ENCODE peak calls at places on chromosomes 13 and 19, in eight cellular contexts. N, K, U, J, T, S, Q and Y are unnamed samples.

GRCh38 chr13:39451860-39452301 is 151.1 kb downstream of the LHFPL6 start:
- DNase-seq in K (no peak), N (no peak), U (peak), S (no peak), Q (peak), J (peak), T (no peak), Y (no peak)

GRCh38 chr19:49106648-49107135 is 7.5 kb upstream of the LIN7B start:
- DNase-seq in T (peak), S (peak), N (peak), J (no peak), K (peak), U (peak), Q (peak), Y (peak)

GRCh38 chr13:33110713-33111413 is 94.6 kb downstream of the KL start:
- DNase-seq in Q (peak), S (no peak), K (no peak), J (peak), N (no peak), U (no peak), T (no peak), Y (no peak)

GRCh38 chr19:43578787-43579186 is 3.2 kb downstream of the PINLYP start:
- DNase-seq in T (no peak), Q (no peak), U (no peak), K (no peak), S (no peak), J (no peak), N (no peak), Y (no peak)

GRCh38 chr13:112587359-112587766 is 590 bp downstream of the TUBGCP3 start:
- DNase-seq in K (peak), J (peak), N (peak), U (peak), S (peak), T (peak), Q (peak), Y (peak)

GRCh38 chr19:49339364-49340068 is 4.3 kb downstream of the CD37 start:
- DNase-seq in K (peak), N (peak), J (peak), T (no peak), U (peak), S (peak), Q (peak), Y (peak)

GRCh38 chr13:26619321-26619720 is 61.8 kb downstream of the WASF3 start:
- DNase-seq in S (no peak), N (no peak), T (no peak), U (peak), K (peak), J (no peak), Q (no peak), Y (no peak)

GRCh38 chr19:1768248-1768647 is 14.9 kb downstream of the ONECUT3 start:
- DNase-seq in Q (no peak), K (no peak), N (peak), U (no peak), J (no peak), S (peak), T (no peak), Y (no peak)

GRCh38 chr19:49642488-49643035 is 553 bp downstream of the SCAF1 start:
- DNase-seq in Q (no peak), N (no peak), K (no peak), S (no peak), U (no peak), T (no peak), J (no peak), Y (no peak)

GRCh38 chr19:4730740-4731171 is 7.1 kb upstream of the DPP9 start:
- DNase-seq in K (no peak), N (no peak), J (no peak), U (no peak), S (peak), T (peak), Q (no peak), Y (no peak)

GRCh38 chr13:42395066-42395821 is 123.3 kb downstream of the AKAP11 start:
- DNase-seq in S (no peak), Q (no peak), K (no peak), N (no peak), U (no peak), J (no peak), T (no peak), Y (no peak)

GRCh38 chr19:11281336-11282049 is 14.5 kb upstream of the TSPAN16 start:
- DNase-seq in T (no peak), U (no peak), K (peak), Q (no peak), J (no peak), S (no peak), N (no peak), Y (no peak)

GRCh38 chr19:30870861-30871260 is 478.4 kb downstream of the TSHZ3 start:
- DNase-seq in N (no peak), T (no peak), U (no peak), Q (no peak), K (no peak), J (no peak), S (no peak), Y (no peak)

GRCh38 chr19:45645631-45646344 is 6.6 kb upstream of the EML2 start:
- DNase-seq in J (peak), T (peak), S (peak), N (peak), K (peak), U (peak), Q (peak), Y (peak)

GRCh38 chr19:6521718-6522646 is 8.8 kb upstream of the TNFSF9 start:
- DNase-seq in U (peak), T (peak), K (no peak), S (no peak), N (no peak), Q (no peak), J (no peak), Y (no peak)

GRCh38 chr13:109509154-109509905 is 277.1 kb downstream of the IRS2 start:
- DNase-seq in N (no peak), Q (no peak), U (peak), K (peak), S (no peak), T (no peak), J (no peak), Y (no peak)

GRCh38 chr13:97933736-97934135 is 19.7 kb upstream of the IPO5 start:
- DNase-seq in S (no peak), J (no peak), T (no peak), U (no peak), N (no peak), K (no peak), Q (no peak), Y (no peak)

GRCh38 chr19:41706741-41707501 is 1.5 kb upstream of the CEACAM5 start:
- DNase-seq in Q (no peak), S (peak), U (no peak), N (peak), T (peak), K (peak), J (no peak), Y (no peak)

GRCh38 chr19:3346677-3347353 is 19.6 kb upstream of the NFIC start:
- DNase-seq in K (no peak), N (no peak), U (no peak), Q (peak), S (no peak), T (no peak), J (peak), Y (peak)

DNA sequence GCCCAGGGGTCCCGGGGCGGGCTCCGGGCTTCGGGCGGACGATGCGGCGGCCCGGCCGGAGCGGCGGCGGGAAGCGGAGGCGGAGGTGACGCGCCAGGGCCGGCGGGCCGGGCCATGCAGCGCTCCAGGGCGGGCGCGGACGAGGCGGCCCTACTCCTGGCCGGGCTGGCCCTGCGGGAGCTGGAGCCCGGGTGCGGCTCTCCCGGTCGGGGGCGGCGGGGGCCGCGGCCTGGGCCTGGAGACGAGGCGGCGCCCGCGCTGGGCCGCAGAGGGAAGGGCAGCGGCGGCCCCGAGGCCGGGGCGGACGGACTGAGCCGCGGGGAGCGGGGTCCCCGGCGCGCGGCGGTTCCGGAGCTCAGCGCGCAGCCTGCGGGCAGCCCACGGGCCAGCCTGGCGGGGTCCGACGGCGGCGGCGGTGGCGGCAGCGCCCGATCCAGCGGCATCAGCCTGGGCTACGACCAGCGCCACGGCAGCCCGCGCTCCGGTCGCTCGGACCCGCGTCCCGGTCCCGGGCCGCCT is 362 bp downstream of the WTIP start:
- DNase-seq in K (peak), J (no peak), Q (no peak), T (no peak), N (no peak), U (no peak), S (peak), Y (no peak)
- H3K27ac ChIP-seq in K (no peak), J (peak), Q (peak), T (no peak), N (no peak), U (no peak), S (no peak), Y (no peak)

GRCh38 chr19:18590273-18591272 is 2.0 kb downstream of the REX1BD start:
- DNase-seq in N (peak), J (peak), T (peak), K (peak), S (peak), U (peak), Q (peak), Y (peak)
- H3K27ac ChIP-seq in N (peak), J (no peak), T (peak), K (peak), S (peak), U (no peak), Q (peak), Y (peak)

DNA sequence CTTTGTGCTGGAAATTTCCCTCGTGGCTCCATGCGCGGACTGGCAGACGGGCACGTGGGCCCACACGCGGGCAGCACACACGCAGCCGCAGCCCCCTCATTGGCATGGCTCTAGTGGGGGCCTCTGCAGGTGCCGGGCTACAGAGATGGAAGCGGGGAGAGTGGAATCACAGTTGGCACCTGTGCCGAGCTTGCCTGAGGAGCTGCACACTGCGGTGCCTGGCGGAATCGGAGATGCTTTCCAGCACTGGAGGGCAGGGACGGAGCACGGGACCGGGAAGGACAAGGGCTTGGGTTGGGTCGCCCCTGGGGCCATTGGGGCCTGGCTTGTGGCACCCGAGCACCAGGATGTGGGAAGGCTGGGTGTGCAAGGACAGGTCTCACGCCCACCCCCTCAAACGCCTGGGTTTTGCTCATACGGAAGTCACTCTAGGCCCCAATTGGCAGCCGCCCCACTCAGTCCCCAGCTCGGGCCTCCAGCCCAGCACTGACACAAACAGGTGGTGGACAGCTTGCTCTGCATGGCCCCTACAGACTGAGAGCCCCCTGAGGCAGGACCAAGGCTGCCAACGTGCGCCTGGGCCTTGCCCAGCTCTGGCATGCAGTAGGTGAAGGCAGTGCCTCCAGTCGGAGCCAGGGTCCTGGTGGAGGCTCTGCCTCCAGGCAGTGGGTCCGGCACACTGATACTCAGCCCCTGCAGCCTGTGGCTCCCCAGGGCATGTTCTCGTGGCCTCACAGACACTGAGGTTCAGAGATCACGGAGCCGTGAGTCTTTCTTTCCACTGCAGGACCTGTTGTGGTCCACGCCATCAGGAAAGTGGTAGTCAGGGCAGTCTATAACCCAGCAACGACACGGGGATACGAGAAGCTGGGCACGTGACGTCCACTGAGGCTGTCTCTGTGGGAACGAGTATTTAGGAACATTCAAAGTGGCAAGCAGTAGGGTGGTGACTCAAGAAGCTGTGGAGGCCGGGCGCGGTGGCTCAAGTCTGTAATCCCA is 29.9 kb upstream of the CCNE1 start:
- DNase-seq in Q (no peak), T (no peak), J (no peak), S (no peak), K (no peak), U (no peak), N (no peak), Y (no peak)
- H3K27ac ChIP-seq in Q (no peak), T (no peak), J (no peak), S (no peak), K (no peak), U (no peak), N (no peak), Y (no peak)

GRCh38 chr19:459724-460511 is 915 bp downstream of the SHC2 start:
- DNase-seq in S (peak), J (no peak), T (no peak), K (no peak), U (no peak), N (peak), Q (peak), Y (peak)
- H3K27ac ChIP-seq in S (no peak), J (peak), T (peak), K (no peak), U (no peak), N (no peak), Q (peak), Y (peak)